ENCODE peak calls at places on chromosomes 11 and 22, in ten cellular contexts. Q is hepatocyte, X is fibroblast of mammary gland, A is thoracic aorta, G is GM20000, K is GM10248, H is fibroblast of lung, J is Calu3, I is tibial nerve, S is colonic mucosa. N is an unnamed sample.

GRCh38 chr22:49582171-49582570 is 245.5 kb downstream of the BRD1 start:
- DNase-seq in Q (no peak), X (no peak), A (no peak), G (no peak), K (no peak), H (no peak), J (no peak), I (no peak), S (no peak), N (no peak)

GRCh38 chr11:62004473-62004872 is 37.0 kb upstream of the FTH1 start:
- DNase-seq in Q (no peak), X (peak), A (peak), G (peak), K (peak), H (peak), J (no peak), I (no peak), S (no peak), N (no peak)

GRCh38 chr11:69358398-69359080 is 64.6 kb downstream of the MYEOV start:
- DNase-seq in Q (no peak), X (no peak), A (no peak), G (no peak), K (no peak), H (no peak), J (no peak), I (no peak), S (peak), N (no peak)

GRCh38 chr11:2803186-2804057 is 82.2 kb downstream of the CDKN1C start:
- DNase-seq in Q (no peak), X (no peak), A (no peak), G (no peak), K (no peak), H (no peak), J (no peak), I (peak), S (peak), N (no peak)

GRCh38 chr11:46497498-46497897 is 96.3 kb downstream of the AMBRA1 start:
- DNase-seq in Q (no peak), X (no peak), A (no peak), G (no peak), K (no peak), H (no peak), J (no peak), I (no peak), S (no peak), N (no peak)

GRCh38 chr11:47667135-47667534 is 24.8 kb upstream of the MTCH2 start:
- DNase-seq in Q (no peak), X (no peak), A (no peak), G (no peak), K (no peak), H (no peak), J (no peak), I (no peak), S (no peak), N (no peak)

GRCh38 chr11:5881756-5882155 is 1.3 kb downstream of the OR52E4 start:
- DNase-seq in Q (no peak), X (no peak), A (no peak), G (no peak), K (no peak), H (no peak), J (no peak), I (no peak), S (no peak), N (no peak)

GRCh38 chr22:19122752-19123492 is 710 bp upstream of the DGCR2 start:
- DNase-seq in Q (peak), X (no peak), A (no peak), G (no peak), K (no peak), H (peak), J (peak), I (no peak), S (no peak), N (peak)

GRCh38 chr22:25930710-25931353 is 188.8 kb downstream of the MYO18B start:
- DNase-seq in Q (no peak), X (no peak), A (no peak), G (no peak), K (no peak), H (no peak), J (no peak), I (no peak), S (no peak), N (no peak)

GRCh38 chr11:129440028-129440630 is 64.5 kb downstream of the BARX2 start:
- DNase-seq in Q (peak), X (no peak), A (no peak), G (no peak), K (no peak), H (peak), J (peak), I (no peak), S (no peak), N (no peak)

GRCh38 chr22:20109411-20110358 is 6.2 kb upstream of the RANBP1 start:
- DNase-seq in Q (no peak), X (no peak), A (no peak), G (no peak), K (no peak), H (no peak), J (no peak), I (no peak), S (no peak), N (no peak)

GRCh38 chr11:62124186-62125113 is 639 bp downstream of the INCENP start:
- DNase-seq in Q (peak), X (peak), A (no peak), G (peak), K (peak), H (peak), J (peak), I (no peak), S (peak), N (peak)

GRCh38 chr22:42068351-42068730 is 2.3 kb downstream of the NAGA start:
- DNase-seq in Q (no peak), X (no peak), A (no peak), G (no peak), K (no peak), H (no peak), J (no peak), I (no peak), S (peak), N (no peak)

GRCh38 chr11:10990637-10991036 is 132.8 kb upstream of the ZBED5 start:
- DNase-seq in Q (no peak), X (peak), A (no peak), G (no peak), K (no peak), H (peak), J (peak), I (no peak), S (no peak), N (no peak)

GRCh38 chr11:61026121-61027031 is 54.9 kb downstream of the CD6 start:
- DNase-seq in Q (no peak), X (no peak), A (no peak), G (no peak), K (no peak), H (no peak), J (no peak), I (no peak), S (no peak), N (no peak)

GRCh38 chr11:47886096-47886495 is 37.9 kb upstream of the NUP160 start:
- DNase-seq in Q (peak), X (peak), A (no peak), G (no peak), K (no peak), H (peak), J (no peak), I (no peak), S (peak), N (no peak)

GRCh38 chr11:62888406-62888805 is 7.7 kb downstream of the SLC3A2 start:
- DNase-seq in Q (no peak), X (no peak), A (no peak), G (no peak), K (no peak), H (no peak), J (no peak), I (no peak), S (no peak), N (no peak)

GRCh38 chr11:121591405-121592033 is 138.8 kb upstream of the SORL1-AS1 start:
- DNase-seq in Q (peak), X (peak), A (peak), G (peak), K (peak), H (peak), J (peak), I (peak), S (peak), N (peak)

GRCh38 chr11:65968600-65969482 is 7.3 kb downstream of the SART1 start:
- DNase-seq in Q (no peak), X (peak), A (no peak), G (no peak), K (no peak), H (no peak), J (no peak), I (no peak), S (no peak), N (no peak)
- TF ChIP-seq CTCF in Q (no peak), X (no peak), A (no peak), G (no peak), K (no peak), H (no peak), J (no peak), I (no peak), S (no peak), N (no peak)

GRCh38 chr11:117366183-117366582 is 38.5 kb downstream of the CEP164 start:
- DNase-seq in Q (no peak), X (no peak), A (no peak), G (no peak), K (no peak), H (no peak), J (no peak), I (no peak), S (no peak), N (no peak)
- TF ChIP-seq CTCF in Q (no peak), X (no peak), A (no peak), G (no peak), K (no peak), H (no peak), J (no peak), I (no peak), S (no peak), N (no peak)

GRCh38 chr11:85540635-85541034 is 86.5 kb downstream of the DLG2 start:
- DNase-seq in Q (no peak), X (peak), A (no peak), G (no peak), K (no peak), H (no peak), J (no peak), I (no peak), S (no peak), N (no peak)
- TF ChIP-seq CTCF in Q (no peak), X (peak), A (no peak), G (no peak), K (no peak), H (no peak), J (no peak), I (no peak), S (no peak), N (no peak)

DNA sequence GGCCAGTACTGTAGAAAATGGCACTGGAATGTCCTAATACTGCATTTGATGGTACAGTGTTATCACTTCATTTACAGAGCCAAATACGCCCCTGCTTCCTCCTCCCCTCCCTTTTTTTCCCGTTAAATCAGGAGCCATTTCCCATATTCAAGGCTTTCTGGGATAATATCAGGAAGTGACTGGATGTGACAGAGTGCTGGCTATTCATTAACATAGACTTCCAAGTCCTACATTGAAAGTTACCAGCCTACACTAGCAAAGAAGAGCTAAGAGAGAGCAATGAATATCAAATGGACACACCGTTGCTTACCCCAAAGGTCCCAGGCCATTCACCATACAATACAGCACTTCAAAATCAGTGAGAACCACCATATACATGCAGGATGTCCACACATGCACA is 32.2 kb upstream of the ABCC8 start:
- DNase-seq in Q (no peak), X (no peak), A (no peak), G (no peak), K (no peak), H (no peak), J (no peak), I (no peak), S (no peak), N (no peak)
- TF ChIP-seq CTCF in Q (no peak), X (no peak), A (no peak), G (no peak), K (no peak), H (no peak), J (no peak), I (no peak), S (no peak), N (no peak)

DNA sequence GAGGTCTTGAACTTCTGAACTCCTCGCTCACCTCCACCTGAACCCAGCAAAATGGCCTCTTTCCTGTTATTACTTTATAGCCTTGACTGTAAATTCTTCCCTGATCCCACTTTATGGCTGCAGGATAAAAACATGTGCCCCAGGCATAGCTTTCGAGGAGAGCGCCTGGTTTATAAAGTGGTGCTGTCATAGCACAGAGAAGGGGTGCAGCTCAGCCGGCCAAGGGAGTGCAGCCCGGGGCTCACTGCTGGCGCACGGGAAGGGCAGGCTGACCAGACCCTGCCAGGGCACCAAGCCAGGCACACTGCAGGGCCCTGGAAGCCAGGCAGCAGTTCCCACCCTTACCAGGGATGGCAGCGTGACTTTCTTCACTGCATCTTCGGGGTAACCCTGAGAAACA is 50.9 kb downstream of the ISX start:
- DNase-seq in Q (peak), X (no peak), A (no peak), G (no peak), K (no peak), H (no peak), J (peak), I (no peak), S (peak), N (no peak)
- TF ChIP-seq CTCF in Q (peak), X (no peak), A (no peak), G (no peak), K (no peak), H (no peak), J (no peak), I (no peak), S (no peak), N (no peak)

GRCh38 chr11:72599325-72600117 is 74.7 kb downstream of the PDE2A start:
- DNase-seq in Q (no peak), X (no peak), A (no peak), G (no peak), K (no peak), H (no peak), J (no peak), I (no peak), S (no peak), N (no peak)
- TF ChIP-seq CTCF in Q (no peak), X (no peak), A (no peak), G (no peak), K (no peak), H (no peak), J (no peak), I (no peak), S (no peak), N (no peak)

N was measured in endothelial cell.